ENCODE peak calls at places on chromosomes 4 and X, in eight cellular contexts. One of them, this sample, is unnamed.

GRCh38 chr4:184757810-184758209 is 23.9 kb upstream of the CENPU start:
- DNase-seq in Caco-2: no peak
- DNase-seq in transverse colon: no peak
- DNase-seq in H1: no peak
- DNase-seq in uterus: peak
- DNase-seq in bronchial epithelial cell: no peak
- DNase-seq in heart left ventricle: no peak
- DNase-seq in OCI-LY7: no peak
- DNase-seq in this sample: no peak

GRCh38 chrX:40912576-40912975 is 172.7 kb upstream of the USP9X start:
- DNase-seq in heart left ventricle: no peak
- DNase-seq in Caco-2: no peak
- DNase-seq in OCI-LY7: no peak
- DNase-seq in transverse colon: no peak
- DNase-seq in H1: no peak
- DNase-seq in bronchial epithelial cell: peak
- DNase-seq in uterus: no peak
- DNase-seq in this sample: no peak

GRCh38 chrX:124406294-124407013 is 60.1 kb downstream of the SH2D1A start:
- DNase-seq in transverse colon: peak
- DNase-seq in uterus: no peak
- DNase-seq in bronchial epithelial cell: peak
- DNase-seq in OCI-LY7: peak
- DNase-seq in Caco-2: peak
- DNase-seq in H1: no peak
- DNase-seq in heart left ventricle: peak
- DNase-seq in this sample: no peak

GRCh38 chr4:138507527-138507926 is 265.4 kb upstream of the SLC7A11 start:
- DNase-seq in H1: no peak
- DNase-seq in OCI-LY7: no peak
- DNase-seq in transverse colon: no peak
- DNase-seq in Caco-2: peak
- DNase-seq in uterus: no peak
- DNase-seq in bronchial epithelial cell: no peak
- DNase-seq in heart left ventricle: no peak
- DNase-seq in this sample: no peak

GRCh38 chr4:10806993-10807645 is 122.6 kb upstream of the CLNK start:
- DNase-seq in OCI-LY7: no peak
- DNase-seq in Caco-2: no peak
- DNase-seq in H1: no peak
- DNase-seq in heart left ventricle: no peak
- DNase-seq in uterus: no peak
- DNase-seq in bronchial epithelial cell: no peak
- DNase-seq in transverse colon: no peak
- DNase-seq in this sample: no peak

GRCh38 chr4:87241341-87241740 is 20.9 kb upstream of the KLHL8 start:
- DNase-seq in uterus: no peak
- DNase-seq in Caco-2: no peak
- DNase-seq in transverse colon: no peak
- DNase-seq in heart left ventricle: no peak
- DNase-seq in bronchial epithelial cell: no peak
- DNase-seq in H1: no peak
- DNase-seq in OCI-LY7: no peak
- DNase-seq in this sample: no peak

GRCh38 chr4:244471-244870 is 60.8 kb downstream of the ZNF732 start:
- DNase-seq in OCI-LY7: peak
- DNase-seq in uterus: peak
- DNase-seq in transverse colon: peak
- DNase-seq in heart left ventricle: no peak
- DNase-seq in H1: peak
- DNase-seq in bronchial epithelial cell: no peak
- DNase-seq in Caco-2: no peak
- DNase-seq in this sample: no peak

GRCh38 chrX:68691921-68692320 is 44.5 kb downstream of the STARD8 start:
- DNase-seq in H1: no peak
- DNase-seq in uterus: no peak
- DNase-seq in bronchial epithelial cell: no peak
- DNase-seq in transverse colon: no peak
- DNase-seq in Caco-2: no peak
- DNase-seq in OCI-LY7: no peak
- DNase-seq in heart left ventricle: no peak
- DNase-seq in this sample: no peak

GRCh38 chrX:117985241-117985640 is 131.4 kb downstream of the KLHL13 start:
- DNase-seq in heart left ventricle: no peak
- DNase-seq in Caco-2: no peak
- DNase-seq in uterus: no peak
- DNase-seq in transverse colon: peak
- DNase-seq in OCI-LY7: no peak
- DNase-seq in H1: no peak
- DNase-seq in bronchial epithelial cell: peak
- DNase-seq in this sample: no peak

GRCh38 chr4:2931765-2932560 is 31.2 kb downstream of the NOP14 start:
- DNase-seq in H1: no peak
- DNase-seq in Caco-2: peak
- DNase-seq in OCI-LY7: peak
- DNase-seq in transverse colon: peak
- DNase-seq in heart left ventricle: peak
- DNase-seq in bronchial epithelial cell: no peak
- DNase-seq in uterus: peak
- DNase-seq in this sample: peak

GRCh38 chr4:2932561-2932950 is 30.6 kb downstream of the NOP14 start:
- DNase-seq in heart left ventricle: no peak
- DNase-seq in uterus: peak
- DNase-seq in H1: no peak
- DNase-seq in OCI-LY7: no peak
- DNase-seq in transverse colon: no peak
- DNase-seq in Caco-2: no peak
- DNase-seq in bronchial epithelial cell: no peak
- DNase-seq in this sample: no peak

GRCh38 chr4:2930135-2930805 is 32.9 kb downstream of the NOP14 start:
- DNase-seq in heart left ventricle: no peak
- DNase-seq in OCI-LY7: no peak
- DNase-seq in bronchial epithelial cell: no peak
- DNase-seq in Caco-2: peak
- DNase-seq in H1: no peak
- DNase-seq in uterus: peak
- DNase-seq in transverse colon: no peak
- DNase-seq in this sample: no peak

GRCh38 chr4:2929469-2929868 is 33.7 kb downstream of the NOP14 start:
- DNase-seq in Caco-2: peak
- DNase-seq in OCI-LY7: no peak
- DNase-seq in H1: no peak
- DNase-seq in transverse colon: no peak
- DNase-seq in uterus: peak
- DNase-seq in bronchial epithelial cell: no peak
- DNase-seq in heart left ventricle: no peak
- DNase-seq in this sample: peak

DNA sequence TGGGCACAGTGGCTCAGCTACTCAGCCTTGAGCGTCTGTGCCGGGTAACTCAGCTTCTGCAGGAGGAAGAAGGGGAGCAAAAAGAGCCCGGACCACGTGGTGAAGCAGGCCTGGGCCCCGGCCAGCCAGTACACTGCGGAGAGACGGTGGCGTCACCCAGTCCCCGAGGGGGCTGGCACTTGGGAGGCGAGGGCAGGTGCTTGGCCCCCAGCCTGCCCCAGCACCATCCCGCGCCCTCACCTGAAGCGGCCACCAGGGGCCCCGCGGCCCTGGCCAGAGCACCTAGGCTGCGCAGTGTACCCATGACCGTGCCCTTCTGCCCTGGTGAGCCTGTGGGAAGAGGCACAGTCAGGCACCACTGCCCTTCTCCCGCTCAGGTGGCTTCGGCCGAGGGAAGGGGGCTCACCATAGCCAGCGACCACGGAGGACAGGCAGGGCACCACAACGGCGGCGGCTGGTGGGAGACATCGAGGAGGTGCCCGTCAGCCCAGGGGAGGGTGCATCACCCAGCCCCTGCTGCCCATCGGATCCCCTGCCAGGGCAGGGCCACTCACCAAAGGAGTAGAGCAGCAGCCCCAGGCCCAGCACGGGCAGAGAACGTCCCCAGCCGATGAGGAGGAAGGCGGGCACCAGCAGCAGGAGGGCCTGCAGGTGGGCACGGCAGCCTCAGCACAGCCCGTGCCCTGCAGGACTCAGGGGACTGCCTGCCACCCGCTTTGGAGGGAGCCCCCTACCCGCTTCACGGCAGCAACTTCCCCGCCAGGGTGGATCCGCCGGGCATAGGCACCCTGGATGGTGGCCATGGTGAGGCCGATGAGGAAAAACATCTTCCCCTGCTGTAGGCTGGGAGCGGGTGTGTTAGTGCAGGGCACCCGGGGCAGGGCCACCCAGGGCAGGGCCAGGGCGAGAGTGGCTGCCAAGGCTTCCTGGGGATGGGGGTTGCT is 32.1 kb downstream of the NOP14 start:
- DNase-seq in Caco-2: peak
- DNase-seq in OCI-LY7: no peak
- DNase-seq in heart left ventricle: no peak
- DNase-seq in H1: no peak
- DNase-seq in bronchial epithelial cell: no peak
- DNase-seq in uterus: peak
- DNase-seq in transverse colon: peak
- DNase-seq in this sample: peak
- H3K4me3 ChIP-seq in Caco-2: no peak
- H3K4me3 ChIP-seq in OCI-LY7: peak
- H3K4me3 ChIP-seq in heart left ventricle: no peak
- H3K4me3 ChIP-seq in H1: no peak
- H3K4me3 ChIP-seq in bronchial epithelial cell: no peak
- H3K4me3 ChIP-seq in uterus: no peak
- H3K4me3 ChIP-seq in transverse colon: no peak
- H3K4me3 ChIP-seq in this sample: no peak

DNA sequence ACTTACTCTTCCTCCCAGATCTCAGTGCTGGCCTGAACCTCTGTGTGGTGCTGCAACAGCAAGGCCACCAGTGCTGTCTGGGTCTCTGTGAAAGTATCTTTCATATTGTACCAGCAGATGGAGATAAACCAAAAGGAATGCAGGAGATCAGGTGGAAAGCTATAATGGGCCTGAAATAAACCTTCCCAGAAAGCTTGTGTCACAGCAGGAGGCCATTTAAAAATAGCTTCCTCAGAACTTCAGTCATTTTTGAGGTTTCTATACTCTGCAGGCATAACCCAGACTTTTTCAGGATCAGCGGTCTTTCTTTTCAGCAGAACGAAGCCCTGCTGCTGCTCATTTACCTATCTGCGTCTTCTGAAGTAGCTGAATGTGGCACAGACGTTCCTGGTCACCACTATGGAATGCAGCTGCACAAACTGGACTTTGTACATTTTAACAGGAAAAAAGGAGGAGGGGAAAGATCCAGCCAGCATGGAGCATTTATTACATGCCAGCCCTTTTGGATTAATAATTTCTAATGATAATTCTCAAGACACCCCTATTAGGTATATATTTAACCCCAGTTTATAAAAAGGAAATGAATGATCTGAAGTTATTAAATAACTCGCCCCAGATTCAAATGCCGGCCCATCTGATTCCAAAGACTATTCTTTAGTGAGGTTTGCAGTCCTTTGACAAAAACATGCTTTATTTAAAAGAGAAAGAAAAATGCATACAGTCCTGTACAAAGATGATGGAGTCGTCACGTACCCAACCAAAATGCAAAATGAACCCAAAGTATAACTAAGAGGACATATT is 119.7 kb downstream of the NFKB1 start:
- DNase-seq in heart left ventricle: no peak
- DNase-seq in uterus: no peak
- DNase-seq in transverse colon: peak
- DNase-seq in OCI-LY7: peak
- DNase-seq in H1: no peak
- DNase-seq in bronchial epithelial cell: peak
- DNase-seq in Caco-2: peak
- DNase-seq in this sample: no peak
- TF ChIP-seq CTCF in heart left ventricle: peak
- TF ChIP-seq CTCF in uterus: peak
- TF ChIP-seq CTCF in transverse colon: peak
- TF ChIP-seq CTCF in OCI-LY7: peak
- TF ChIP-seq CTCF in H1: peak
- TF ChIP-seq CTCF in bronchial epithelial cell: peak
- TF ChIP-seq CTCF in Caco-2: peak
- TF ChIP-seq CTCF in this sample: peak

GRCh38 chr4:104493071-104493831 is 1.4 kb downstream of the CXXC4 start:
- DNase-seq in H1: no peak
- DNase-seq in heart left ventricle: no peak
- DNase-seq in uterus: no peak
- DNase-seq in transverse colon: no peak
- DNase-seq in Caco-2: no peak
- DNase-seq in OCI-LY7: no peak
- DNase-seq in bronchial epithelial cell: no peak
- DNase-seq in this sample: no peak
- H3K4me3 ChIP-seq in H1: no peak
- H3K4me3 ChIP-seq in heart left ventricle: peak
- H3K4me3 ChIP-seq in uterus: no peak
- H3K4me3 ChIP-seq in transverse colon: no peak
- H3K4me3 ChIP-seq in Caco-2: peak
- H3K4me3 ChIP-seq in OCI-LY7: no peak
- H3K4me3 ChIP-seq in bronchial epithelial cell: no peak
- H3K4me3 ChIP-seq in this sample: peak

GRCh38 chrX:29487214-29487613 is 728.1 kb upstream of the MAGEB2 start:
- DNase-seq in uterus: no peak
- DNase-seq in H1: no peak
- DNase-seq in bronchial epithelial cell: no peak
- DNase-seq in transverse colon: no peak
- DNase-seq in heart left ventricle: no peak
- DNase-seq in OCI-LY7: no peak
- DNase-seq in Caco-2: no peak
- DNase-seq in this sample: no peak

GRCh38 chrX:29490606-29491005 is 724.8 kb upstream of the MAGEB2 start:
- DNase-seq in bronchial epithelial cell: peak
- DNase-seq in heart left ventricle: no peak
- DNase-seq in OCI-LY7: no peak
- DNase-seq in H1: no peak
- DNase-seq in transverse colon: no peak
- DNase-seq in uterus: no peak
- DNase-seq in Caco-2: no peak
- DNase-seq in this sample: no peak

GRCh38 chrX:29491659-29492058 is 723.7 kb upstream of the MAGEB2 start:
- DNase-seq in H1: no peak
- DNase-seq in Caco-2: no peak
- DNase-seq in OCI-LY7: no peak
- DNase-seq in heart left ventricle: no peak
- DNase-seq in transverse colon: no peak
- DNase-seq in bronchial epithelial cell: no peak
- DNase-seq in uterus: no peak
- DNase-seq in this sample: no peak

GRCh38 chrX:29488919-29489318 is 726.4 kb upstream of the MAGEB2 start:
- DNase-seq in H1: no peak
- DNase-seq in Caco-2: no peak
- DNase-seq in uterus: no peak
- DNase-seq in bronchial epithelial cell: no peak
- DNase-seq in transverse colon: no peak
- DNase-seq in heart left ventricle: no peak
- DNase-seq in OCI-LY7: no peak
- DNase-seq in this sample: no peak

DNA sequence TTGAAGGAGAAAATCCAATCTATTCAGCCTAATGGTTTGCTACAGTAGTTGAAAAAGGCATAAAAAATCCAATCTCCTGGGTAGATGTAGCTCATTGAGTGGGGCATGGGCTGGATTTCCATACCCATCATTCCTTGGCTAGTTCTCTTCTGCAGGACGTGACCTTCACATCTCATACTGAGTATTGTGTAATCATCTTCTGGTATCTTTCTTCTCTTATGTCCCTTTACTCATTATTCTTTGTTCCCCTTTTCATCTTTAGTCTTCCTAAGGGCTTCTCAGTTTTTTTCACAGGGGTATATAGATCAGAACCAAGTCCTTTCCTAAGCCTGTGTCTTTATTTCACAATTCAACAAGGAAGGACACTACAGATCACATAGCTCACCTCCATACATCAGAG is 727.6 kb upstream of the MAGEB2 start:
- DNase-seq in Caco-2: no peak
- DNase-seq in heart left ventricle: no peak
- DNase-seq in H1: no peak
- DNase-seq in OCI-LY7: no peak
- DNase-seq in uterus: no peak
- DNase-seq in bronchial epithelial cell: no peak
- DNase-seq in transverse colon: no peak
- DNase-seq in this sample: no peak
- TF ChIP-seq CTCF in Caco-2: no peak
- TF ChIP-seq CTCF in heart left ventricle: no peak
- TF ChIP-seq CTCF in H1: no peak
- TF ChIP-seq CTCF in OCI-LY7: no peak
- TF ChIP-seq CTCF in uterus: no peak
- TF ChIP-seq CTCF in bronchial epithelial cell: no peak
- TF ChIP-seq CTCF in transverse colon: no peak
- TF ChIP-seq CTCF in this sample: no peak